ENCODE peak calls at places on chromosomes 1 and 21, in ten cellular contexts. U is CD8-positive, alpha-beta memory T cell; C is fibroblast of lung; P is bronchial epithelial cell; R is endodermal cell; F is uterus; B is IMR-90; Z is adrenal gland; H is body of pancreas; T is ovary. N is an unnamed sample. For H3K27me3, the result is how much of the 10 kb centered on the place peaks cover.

GRCh38 chr21:26042181-26042876 is 128.2 kb downstream of the APP start:
- DNase-seq in H (no peak), Z (no peak), U (no peak), P (no peak), F (no peak), C (no peak), B (no peak), T (no peak), R (no peak), N (no peak)

GRCh38 chr21:14453339-14453738 is 70.4 kb upstream of the HSPA13 start:
- DNase-seq in F (no peak), H (peak), C (no peak), U (no peak), P (no peak), T (no peak), R (no peak), Z (no peak), B (no peak), N (no peak)

GRCh38 chr1:181258971-181259745 is 170.7 kb downstream of the IER5 start:
- DNase-seq in T (no peak), B (no peak), H (no peak), C (no peak), P (no peak), F (no peak), U (no peak), Z (no peak), R (no peak), N (no peak)

GRCh38 chr1:9281907-9282306 is 10.8 kb upstream of the SPSB1 start:
- DNase-seq in T (no peak), F (no peak), Z (no peak), P (no peak), H (no peak), R (no peak), U (no peak), C (no peak), B (no peak), N (no peak)

GRCh38 chr1:74271503-74271902 is 36.3 kb downstream of the TNNI3K start:
- DNase-seq in T (no peak), Z (no peak), R (peak), B (no peak), U (no peak), F (no peak), P (no peak), C (no peak), H (no peak), N (no peak)

GRCh38 chr1:11434926-11435325 is 44.0 kb upstream of the DISP3 start:
- DNase-seq in R (no peak), U (no peak), B (no peak), C (no peak), P (no peak), Z (no peak), F (no peak), T (no peak), H (no peak), N (no peak)

GRCh38 chr1:13582713-13583443 is 754 bp upstream of the PDPN start:
- DNase-seq in U (no peak), R (peak), H (no peak), B (no peak), Z (no peak), P (no peak), T (no peak), F (no peak), C (no peak), N (no peak)

GRCh38 chr1:5895446-5896406 is 96.5 kb downstream of the NPHP4 start:
- DNase-seq in C (no peak), Z (peak), F (no peak), H (peak), P (no peak), B (no peak), T (no peak), U (no peak), R (no peak), N (no peak)

GRCh38 chr1:40849801-40850592 is 12.2 kb downstream of the CITED4 start:
- DNase-seq in F (peak), T (peak), P (peak), Z (peak), U (peak), B (peak), C (peak), R (peak), H (peak), N (peak)

GRCh38 chr1:200540281-200540680 is 80.3 kb downstream of the KIF14 start:
- DNase-seq in R (no peak), U (no peak), H (no peak), B (no peak), F (no peak), T (no peak), Z (no peak), C (no peak), P (no peak), N (no peak)

GRCh38 chr1:208652300-208653160 is 408.3 kb upstream of the PLXNA2 start:
- DNase-seq in Z (peak), B (peak), P (peak), R (peak), F (peak), U (no peak), C (peak), H (peak), T (peak), N (no peak)

GRCh38 chr1:200780545-200781444 is 42.1 kb downstream of the CAMSAP2 start:
- DNase-seq in P (peak), Z (no peak), F (no peak), U (no peak), H (no peak), T (no peak), B (peak), C (peak), R (peak), N (no peak)

GRCh38 chr1:243802736-243803135 is 47.3 kb downstream of the AKT3 start:
- DNase-seq in H (no peak), T (no peak), U (no peak), R (no peak), B (no peak), F (no peak), C (no peak), P (no peak), Z (no peak), N (no peak)

GRCh38 chr1:38068220-38068979 is 21.8 kb upstream of the POU3F1 start:
- DNase-seq in U (no peak), F (no peak), T (no peak), H (no peak), R (no peak), B (no peak), Z (no peak), C (no peak), P (no peak), N (no peak)
- H3K27me3 ChIP-seq in U (under half), F (under half), T (under half), H (under half), R (under half), B (under half), Z (under half), C (under half), P (under half), N (half or more)

GRCh38 chr1:170012920-170013319 is 61.6 kb downstream of the KIFAP3 start:
- DNase-seq in U (no peak), P (no peak), H (no peak), B (no peak), C (no peak), Z (no peak), F (no peak), R (no peak), T (no peak), N (no peak)
- H3K4me3 ChIP-seq in U (no peak), P (no peak), H (no peak), B (no peak), C (no peak), Z (no peak), F (no peak), R (no peak), T (no peak), N (no peak)

DNA sequence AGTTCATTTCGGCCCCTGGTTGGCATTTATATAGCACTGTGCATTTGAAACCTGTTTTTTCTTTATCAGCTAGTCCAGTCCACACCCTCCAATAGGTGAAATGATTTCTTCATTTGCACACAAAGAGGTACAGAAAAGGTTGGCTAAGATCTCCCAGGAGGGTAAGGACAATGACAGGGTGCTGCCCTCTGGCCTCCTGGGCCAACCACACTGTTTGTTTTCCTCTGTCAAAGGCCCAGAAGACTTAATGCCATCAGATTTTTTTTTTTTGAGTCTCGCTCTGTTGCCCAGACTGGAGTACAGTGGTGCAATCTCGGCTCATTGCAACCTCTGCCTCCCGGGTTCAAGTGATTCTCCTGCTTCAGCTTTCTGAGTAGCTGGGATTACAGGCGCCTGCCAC is 70.1 kb upstream of the EFHD2 start:
- DNase-seq in Z (no peak), F (no peak), H (no peak), U (no peak), R (no peak), C (no peak), B (no peak), P (no peak), T (no peak), N (no peak)
- H3K27me3 ChIP-seq in Z (under half), F (under half), H (under half), U (under half), R (under half), C (under half), B (under half), P (under half), T (under half), N (under half)

GRCh38 chr1:161855260-161855659 is 89.1 kb downstream of the ATF6 start:
- DNase-seq in F (no peak), B (no peak), U (no peak), C (no peak), R (no peak), Z (no peak), H (no peak), T (no peak), P (no peak), N (no peak)
- H3K4me3 ChIP-seq in F (no peak), B (no peak), U (no peak), C (no peak), R (no peak), Z (no peak), H (no peak), T (no peak), P (no peak), N (no peak)

GRCh38 chr1:194069831-194070218 is 883.4 kb upstream of the B3GALT2 start:
- DNase-seq in F (no peak), B (no peak), Z (no peak), C (no peak), P (no peak), U (no peak), R (no peak), T (no peak), H (no peak), N (no peak)
- H3K27me3 ChIP-seq in F (under half), B (under half), Z (under half), C (under half), P (under half), U (under half), R (under half), T (under half), H (under half), N (under half)

GRCh38 chr1:151713044-151713443 is 3.6 kb downstream of the CELF3 start:
- DNase-seq in F (no peak), B (no peak), P (no peak), C (no peak), U (no peak), T (no peak), Z (no peak), R (no peak), H (peak), N (no peak)
- H3K4me3 ChIP-seq in F (no peak), B (no peak), P (no peak), C (no peak), U (no peak), T (no peak), Z (no peak), R (no peak), H (no peak), N (no peak)

GRCh38 chr1:228008391-228009115 is 1.8 kb downstream of the WNT3A start:
- DNase-seq in U (no peak), C (no peak), H (no peak), P (no peak), T (no peak), F (peak), B (no peak), R (peak), Z (peak), N (no peak)
- H3K27me3 ChIP-seq in U (under half), C (under half), H (under half), P (under half), T (under half), F (under half), B (half or more), R (half or more), Z (under half), N (half or more)

GRCh38 chr1:145991799-145992412 is 4.5 kb downstream of the TXNIP start:
- DNase-seq in R (no peak), Z (peak), P (no peak), C (peak), F (peak), T (no peak), U (no peak), H (no peak), B (no peak), N (no peak)
- H3K4me3 ChIP-seq in R (no peak), Z (peak), P (no peak), C (no peak), F (peak), T (peak), U (peak), H (no peak), B (no peak), N (peak)

GRCh38 chr1:1179983-1180861 is 6.5 kb downstream of the TTLL10 start:
- DNase-seq in F (no peak), T (no peak), P (no peak), B (no peak), H (no peak), U (peak), C (no peak), Z (no peak), R (peak), N (no peak)
- H3K27me3 ChIP-seq in F (under half), T (under half), P (under half), B (under half), H (under half), U (under half), C (under half), Z (under half), R (under half), N (under half)